ENCODE peak calls at places on chromosomes 4 and X, in ten cellular contexts. One of them, this sample, is unnamed. For H3K27me3, the result is how much of the 10 kb centered on the place peaks cover.

GRCh38 chrX:34909151-34909550 is 33.4 kb upstream of the FAM47B start:
- DNase-seq in PC-3: no peak
- DNase-seq in foreskin keratinocyte: no peak
- DNase-seq in psoas muscle: no peak
- DNase-seq in BE2C: no peak
- DNase-seq in hepatocyte: no peak
- DNase-seq in heart right ventricle: no peak
- DNase-seq in thoracic aorta: no peak
- DNase-seq in BJ: no peak
- DNase-seq in heart left ventricle: no peak
- DNase-seq in this sample: no peak

GRCh38 chrX:69312141-69312670 is 147.0 kb upstream of the PJA1 start:
- DNase-seq in PC-3: no peak
- DNase-seq in foreskin keratinocyte: no peak
- DNase-seq in psoas muscle: no peak
- DNase-seq in BE2C: no peak
- DNase-seq in hepatocyte: no peak
- DNase-seq in heart right ventricle: no peak
- DNase-seq in thoracic aorta: no peak
- DNase-seq in BJ: no peak
- DNase-seq in heart left ventricle: no peak
- DNase-seq in this sample: no peak

GRCh38 chr4:153499005-153499404 is 32.8 kb downstream of the TMEM131L start:
- DNase-seq in PC-3: no peak
- DNase-seq in foreskin keratinocyte: no peak
- DNase-seq in psoas muscle: no peak
- DNase-seq in BE2C: no peak
- DNase-seq in hepatocyte: no peak
- DNase-seq in heart right ventricle: no peak
- DNase-seq in thoracic aorta: no peak
- DNase-seq in BJ: no peak
- DNase-seq in heart left ventricle: no peak
- DNase-seq in this sample: no peak

GRCh38 chr4:158729716-158730559 is 6.7 kb upstream of the PPID start:
- DNase-seq in PC-3: peak
- DNase-seq in foreskin keratinocyte: peak
- DNase-seq in psoas muscle: peak
- DNase-seq in BE2C: peak
- DNase-seq in hepatocyte: peak
- DNase-seq in heart right ventricle: peak
- DNase-seq in thoracic aorta: peak
- DNase-seq in BJ: no peak
- DNase-seq in heart left ventricle: peak
- DNase-seq in this sample: no peak

GRCh38 chrX:123291623-123292022 is 107.5 kb downstream of the GRIA3 start:
- DNase-seq in PC-3: no peak
- DNase-seq in foreskin keratinocyte: no peak
- DNase-seq in psoas muscle: no peak
- DNase-seq in BE2C: no peak
- DNase-seq in hepatocyte: no peak
- DNase-seq in heart right ventricle: no peak
- DNase-seq in thoracic aorta: no peak
- DNase-seq in BJ: no peak
- DNase-seq in heart left ventricle: no peak
- DNase-seq in this sample: no peak

GRCh38 chr4:107838138-107838618 is 13.4 kb downstream of the SGMS2 start:
- DNase-seq in PC-3: no peak
- DNase-seq in foreskin keratinocyte: no peak
- DNase-seq in psoas muscle: no peak
- DNase-seq in BE2C: no peak
- DNase-seq in hepatocyte: no peak
- DNase-seq in heart right ventricle: no peak
- DNase-seq in thoracic aorta: no peak
- DNase-seq in BJ: no peak
- DNase-seq in heart left ventricle: no peak
- DNase-seq in this sample: no peak

GRCh38 chr4:14650127-14650526 is 352.2 kb upstream of the CPEB2 start:
- DNase-seq in PC-3: peak
- DNase-seq in foreskin keratinocyte: no peak
- DNase-seq in psoas muscle: no peak
- DNase-seq in BE2C: no peak
- DNase-seq in hepatocyte: no peak
- DNase-seq in heart right ventricle: no peak
- DNase-seq in thoracic aorta: no peak
- DNase-seq in BJ: no peak
- DNase-seq in heart left ventricle: no peak
- DNase-seq in this sample: no peak

GRCh38 chrX:13764765-13765164 is 30.2 kb downstream of the OFD1 start:
- DNase-seq in PC-3: no peak
- DNase-seq in foreskin keratinocyte: no peak
- DNase-seq in psoas muscle: no peak
- DNase-seq in BE2C: peak
- DNase-seq in hepatocyte: peak
- DNase-seq in heart right ventricle: no peak
- DNase-seq in thoracic aorta: no peak
- DNase-seq in BJ: no peak
- DNase-seq in heart left ventricle: no peak
- DNase-seq in this sample: no peak

GRCh38 chrX:51975811-51976210 is 82.4 kb downstream of the MAGED1 start:
- DNase-seq in PC-3: no peak
- DNase-seq in foreskin keratinocyte: no peak
- DNase-seq in psoas muscle: no peak
- DNase-seq in BE2C: no peak
- DNase-seq in hepatocyte: no peak
- DNase-seq in heart right ventricle: no peak
- DNase-seq in thoracic aorta: no peak
- DNase-seq in BJ: no peak
- DNase-seq in heart left ventricle: no peak
- DNase-seq in this sample: no peak

GRCh38 chrX:51976503-51976902 is 83.1 kb downstream of the MAGED1 start:
- DNase-seq in PC-3: no peak
- DNase-seq in foreskin keratinocyte: no peak
- DNase-seq in psoas muscle: no peak
- DNase-seq in BE2C: no peak
- DNase-seq in hepatocyte: no peak
- DNase-seq in heart right ventricle: no peak
- DNase-seq in thoracic aorta: no peak
- DNase-seq in BJ: no peak
- DNase-seq in heart left ventricle: no peak
- DNase-seq in this sample: no peak

DNA sequence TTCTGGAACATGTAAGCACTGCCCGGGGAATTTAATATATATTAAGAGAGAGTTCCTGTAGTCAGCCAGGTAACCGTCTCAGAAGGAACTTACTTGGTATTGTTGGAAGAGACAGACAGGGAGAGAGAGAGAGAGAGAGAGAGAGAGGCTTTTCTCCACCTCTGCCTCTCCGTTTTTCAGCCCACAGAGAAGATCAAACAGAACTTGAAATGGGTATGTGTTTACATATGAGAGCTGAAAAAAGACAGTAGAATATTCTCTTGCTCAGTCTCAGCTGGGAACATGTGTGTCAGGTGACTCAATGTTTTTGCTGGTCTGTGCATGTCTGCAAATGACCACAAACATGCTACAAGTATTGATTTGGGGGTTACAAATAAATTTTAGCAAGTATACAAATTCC is 81.9 kb downstream of the MAGED1 start:
- DNase-seq in PC-3: no peak
- DNase-seq in foreskin keratinocyte: no peak
- DNase-seq in psoas muscle: no peak
- DNase-seq in BE2C: no peak
- DNase-seq in hepatocyte: no peak
- DNase-seq in heart right ventricle: no peak
- DNase-seq in thoracic aorta: no peak
- DNase-seq in BJ: no peak
- DNase-seq in heart left ventricle: no peak
- DNase-seq in this sample: no peak
- TF ChIP-seq CTCF in PC-3: no peak
- TF ChIP-seq CTCF in foreskin keratinocyte: no peak
- TF ChIP-seq CTCF in psoas muscle: no peak
- TF ChIP-seq CTCF in BE2C: no peak
- TF ChIP-seq CTCF in hepatocyte: no peak
- TF ChIP-seq CTCF in heart right ventricle: no peak
- TF ChIP-seq CTCF in thoracic aorta: no peak
- TF ChIP-seq CTCF in BJ: no peak
- TF ChIP-seq CTCF in heart left ventricle: no peak
- TF ChIP-seq CTCF in this sample: no peak

GRCh38 chrX:107760304-107761077 is 15.1 kb downstream of the TSC22D3 start:
- DNase-seq in PC-3: no peak
- DNase-seq in foreskin keratinocyte: no peak
- DNase-seq in psoas muscle: no peak
- DNase-seq in BE2C: no peak
- DNase-seq in hepatocyte: no peak
- DNase-seq in heart right ventricle: no peak
- DNase-seq in thoracic aorta: no peak
- DNase-seq in BJ: no peak
- DNase-seq in heart left ventricle: no peak
- DNase-seq in this sample: no peak

GRCh38 chrX:107766470-107767140 is 9.0 kb downstream of the TSC22D3 start:
- DNase-seq in PC-3: peak
- DNase-seq in foreskin keratinocyte: no peak
- DNase-seq in psoas muscle: peak
- DNase-seq in BE2C: no peak
- DNase-seq in hepatocyte: peak
- DNase-seq in heart right ventricle: peak
- DNase-seq in thoracic aorta: no peak
- DNase-seq in BJ: no peak
- DNase-seq in heart left ventricle: peak
- DNase-seq in this sample: no peak

GRCh38 chrX:107768051-107768450 is 7.5 kb downstream of the TSC22D3 start:
- DNase-seq in PC-3: no peak
- DNase-seq in foreskin keratinocyte: no peak
- DNase-seq in psoas muscle: no peak
- DNase-seq in BE2C: no peak
- DNase-seq in hepatocyte: no peak
- DNase-seq in heart right ventricle: no peak
- DNase-seq in thoracic aorta: no peak
- DNase-seq in BJ: no peak
- DNase-seq in heart left ventricle: no peak
- DNase-seq in this sample: no peak

GRCh38 chrX:107763647-107764046 is 11.9 kb downstream of the TSC22D3 start:
- DNase-seq in PC-3: no peak
- DNase-seq in foreskin keratinocyte: no peak
- DNase-seq in psoas muscle: no peak
- DNase-seq in BE2C: no peak
- DNase-seq in hepatocyte: no peak
- DNase-seq in heart right ventricle: no peak
- DNase-seq in thoracic aorta: no peak
- DNase-seq in BJ: no peak
- DNase-seq in heart left ventricle: no peak
- DNase-seq in this sample: no peak

DNA sequence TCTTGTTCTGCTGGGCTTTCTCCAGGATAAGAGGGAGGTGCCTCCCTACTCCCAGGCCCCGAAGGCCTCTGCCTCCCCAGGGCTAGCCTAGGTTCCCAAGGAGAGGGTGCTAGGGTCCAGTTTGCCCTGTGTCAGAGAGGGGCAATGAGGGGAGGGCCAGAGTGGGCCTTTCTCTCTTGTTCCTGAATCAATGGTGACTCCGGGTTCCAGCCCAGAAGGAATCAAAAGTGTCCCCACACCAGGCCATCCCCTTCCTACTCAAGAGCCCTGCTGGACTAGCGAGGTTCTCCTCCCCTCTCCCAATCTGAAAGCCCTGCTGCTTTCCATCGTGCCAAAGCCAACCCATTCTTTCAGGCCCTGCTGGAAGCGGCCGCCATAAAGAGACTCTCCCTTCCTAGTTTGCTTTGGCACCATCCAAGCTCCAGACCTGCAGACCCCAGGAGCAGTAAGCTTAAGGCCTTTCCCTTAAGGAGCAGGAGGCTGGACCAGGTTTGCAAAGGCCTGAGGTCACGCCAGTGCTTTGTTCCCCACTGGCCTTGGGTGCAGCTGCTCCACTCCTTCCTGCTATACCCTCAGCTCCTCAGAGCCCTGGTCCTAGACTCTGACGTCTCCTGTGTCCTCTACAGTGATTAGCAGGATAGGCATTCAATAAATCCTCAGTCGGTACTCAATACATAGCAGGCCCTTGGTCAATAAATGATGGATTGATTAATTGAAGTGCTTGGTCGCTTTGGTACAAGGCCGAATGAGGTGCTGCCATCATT is 10.6 kb downstream of the TSC22D3 start:
- DNase-seq in PC-3: no peak
- DNase-seq in foreskin keratinocyte: no peak
- DNase-seq in psoas muscle: no peak
- DNase-seq in BE2C: no peak
- DNase-seq in hepatocyte: no peak
- DNase-seq in heart right ventricle: no peak
- DNase-seq in thoracic aorta: no peak
- DNase-seq in BJ: no peak
- DNase-seq in heart left ventricle: no peak
- DNase-seq in this sample: no peak
- H3K27me3 ChIP-seq in PC-3: under half
- H3K27me3 ChIP-seq in foreskin keratinocyte: under half
- H3K27me3 ChIP-seq in psoas muscle: under half
- H3K27me3 ChIP-seq in BE2C: under half
- H3K27me3 ChIP-seq in hepatocyte: under half
- H3K27me3 ChIP-seq in heart right ventricle: under half
- H3K27me3 ChIP-seq in thoracic aorta: under half
- H3K27me3 ChIP-seq in BJ: under half
- H3K27me3 ChIP-seq in heart left ventricle: under half
- H3K27me3 ChIP-seq in this sample: under half

GRCh38 chr4:102503301-102503746 is 2.2 kb downstream of the NFKB1 start:
- DNase-seq in PC-3: peak
- DNase-seq in foreskin keratinocyte: no peak
- DNase-seq in psoas muscle: no peak
- DNase-seq in BE2C: no peak
- DNase-seq in hepatocyte: no peak
- DNase-seq in heart right ventricle: no peak
- DNase-seq in thoracic aorta: no peak
- DNase-seq in BJ: no peak
- DNase-seq in heart left ventricle: no peak
- DNase-seq in this sample: no peak

GRCh38 chr4:102500371-102501175 is 586 bp upstream of the NFKB1 start:
- DNase-seq in PC-3: peak
- DNase-seq in foreskin keratinocyte: no peak
- DNase-seq in psoas muscle: peak
- DNase-seq in BE2C: peak
- DNase-seq in hepatocyte: peak
- DNase-seq in heart right ventricle: peak
- DNase-seq in thoracic aorta: no peak
- DNase-seq in BJ: no peak
- DNase-seq in heart left ventricle: peak
- DNase-seq in this sample: no peak

GRCh38 chr4:102501635-102502382 is 650 bp downstream of the NFKB1 start:
- DNase-seq in PC-3: peak
- DNase-seq in foreskin keratinocyte: peak
- DNase-seq in psoas muscle: peak
- DNase-seq in BE2C: peak
- DNase-seq in hepatocyte: peak
- DNase-seq in heart right ventricle: peak
- DNase-seq in thoracic aorta: peak
- DNase-seq in BJ: peak
- DNase-seq in heart left ventricle: peak
- DNase-seq in this sample: peak

GRCh38 chr4:102503831-102504786 is 3.0 kb downstream of the NFKB1 start:
- DNase-seq in PC-3: peak
- DNase-seq in foreskin keratinocyte: no peak
- DNase-seq in psoas muscle: no peak
- DNase-seq in BE2C: no peak
- DNase-seq in hepatocyte: no peak
- DNase-seq in heart right ventricle: no peak
- DNase-seq in thoracic aorta: no peak
- DNase-seq in BJ: no peak
- DNase-seq in heart left ventricle: no peak
- DNase-seq in this sample: no peak

GRCh38 chr4:102501176-102501634 is at the start of gene NFKB1:
- DNase-seq in PC-3: peak
- DNase-seq in foreskin keratinocyte: peak
- DNase-seq in psoas muscle: peak
- DNase-seq in BE2C: no peak
- DNase-seq in hepatocyte: peak
- DNase-seq in heart right ventricle: peak
- DNase-seq in thoracic aorta: peak
- DNase-seq in BJ: peak
- DNase-seq in heart left ventricle: peak
- DNase-seq in this sample: no peak
- TF ChIP-seq CTCF in PC-3: no peak
- TF ChIP-seq CTCF in foreskin keratinocyte: no peak
- TF ChIP-seq CTCF in psoas muscle: no peak
- TF ChIP-seq CTCF in BE2C: no peak
- TF ChIP-seq CTCF in hepatocyte: no peak
- TF ChIP-seq CTCF in heart right ventricle: no peak
- TF ChIP-seq CTCF in thoracic aorta: no peak
- TF ChIP-seq CTCF in BJ: no peak
- TF ChIP-seq CTCF in heart left ventricle: no peak
- TF ChIP-seq CTCF in this sample: no peak

GRCh38 chr4:576991-577498 is 950 bp upstream of the TMEM271 start:
- DNase-seq in PC-3: no peak
- DNase-seq in foreskin keratinocyte: no peak
- DNase-seq in psoas muscle: no peak
- DNase-seq in BE2C: no peak
- DNase-seq in hepatocyte: no peak
- DNase-seq in heart right ventricle: no peak
- DNase-seq in thoracic aorta: no peak
- DNase-seq in BJ: no peak
- DNase-seq in heart left ventricle: no peak
- DNase-seq in this sample: no peak
- H3K27me3 ChIP-seq in PC-3: under half
- H3K27me3 ChIP-seq in foreskin keratinocyte: half or more
- H3K27me3 ChIP-seq in psoas muscle: half or more
- H3K27me3 ChIP-seq in BE2C: under half
- H3K27me3 ChIP-seq in hepatocyte: half or more
- H3K27me3 ChIP-seq in heart right ventricle: half or more
- H3K27me3 ChIP-seq in thoracic aorta: under half
- H3K27me3 ChIP-seq in BJ: under half
- H3K27me3 ChIP-seq in heart left ventricle: half or more
- H3K27me3 ChIP-seq in this sample: under half